ENCODE peak calls at places on chromosome 15, in four cellular contexts. T, I, G and R are unnamed samples.

GRCh38 chr15:52071570-52071969 is 41.0 kb downstream of the BCL2L10 start:
- DNase-seq in T (no peak), I (no peak), G (no peak), R (no peak)

GRCh38 chr15:66237513-66238235 is 15.9 kb downstream of the MEGF11 start:
- DNase-seq in T (no peak), I (no peak), G (no peak), R (no peak)

GRCh38 chr15:47218295-47218694 is 499.0 kb upstream of the SEMA6D start:
- DNase-seq in T (no peak), I (no peak), G (no peak), R (no peak)

GRCh38 chr15:68369931-68370767 is 61.8 kb downstream of the ITGA11 start:
- DNase-seq in T (no peak), I (peak), G (peak), R (no peak)

GRCh38 chr15:66293419-66294156 is at the start of gene DIS3L:
- DNase-seq in T (no peak), I (peak), G (peak), R (no peak)

GRCh38 chr15:35932541-35932940 is 386.6 kb upstream of the DPH6 start:
- DNase-seq in T (no peak), I (no peak), G (no peak), R (no peak)

GRCh38 chr15:34019369-34019990 is 19.5 kb downstream of the AVEN start:
- DNase-seq in T (no peak), I (no peak), G (no peak), R (no peak)

GRCh38 chr15:39493393-39494067 is 87.3 kb upstream of the THBS1 start:
- DNase-seq in T (no peak), I (no peak), G (no peak), R (no peak)

GRCh38 chr15:79290642-79291275 is 8.2 kb downstream of the ANKRD34C start:
- DNase-seq in T (no peak), I (no peak), G (no peak), R (no peak)

GRCh38 chr15:89664441-89664840 is 9.2 kb upstream of the KIF7 start:
- DNase-seq in T (no peak), I (no peak), G (peak), R (no peak)

GRCh38 chr15:89707577-89707976 is 17.0 kb downstream of the WDR93 start:
- DNase-seq in T (no peak), I (no peak), G (no peak), R (no peak)

GRCh38 chr15:25787855-25788521 is 75.1 kb downstream of the ATP10A start:
- DNase-seq in T (no peak), I (no peak), G (no peak), R (no peak)

GRCh38 chr15:57015897-57016296 is 97.5 kb downstream of the TCF12 start:
- DNase-seq in T (no peak), I (no peak), G (no peak), R (no peak)

GRCh38 chr15:24761704-24762302 is 86.2 kb downstream of the NPAP1 start:
- DNase-seq in T (no peak), I (no peak), G (no peak), R (no peak)

GRCh38 chr15:75148293-75148692 is 53.4 kb upstream of the C15orf39 start:
- DNase-seq in T (no peak), I (no peak), G (no peak), R (no peak)

GRCh38 chr15:96720251-96720650 is 389.8 kb downstream of the NR2F2 start:
- DNase-seq in T (no peak), I (no peak), G (no peak), R (no peak)

GRCh38 chr15:23645379-23646164 is 2.1 kb downstream of the MAGEL2 start:
- DNase-seq in T (no peak), I (no peak), G (no peak), R (no peak)

GRCh38 chr15:29222129-29222853 is 47.3 kb downstream of the NSMCE3 start:
- DNase-seq in T (no peak), I (no peak), G (no peak), R (no peak)

GRCh38 chr15:63381301-63382192 is at the start of gene CA12:
- DNase-seq in T (no peak), I (peak), G (peak), R (no peak)

GRCh38 chr15:83653639-83654378 is at the start of gene ADAMTSL3:
- DNase-seq in T (no peak), I (peak), G (peak), R (no peak)

GRCh38 chr15:67061811-67062348 is 3.5 kb upstream of the SMAD3 start:
- DNase-seq in T (no peak), I (no peak), G (no peak), R (no peak)

GRCh38 chr15:62899090-62899493 is 143.5 kb upstream of the TPM1 start:
- DNase-seq in T (no peak), I (peak), G (no peak), R (no peak)

GRCh38 chr15:66879968-66880367 is 177.9 kb downstream of the SMAD6 start:
- DNase-seq in T (no peak), I (no peak), G (peak), R (peak)

GRCh38 chr15:61182955-61183354 is 46.1 kb downstream of the RORA start:
- DNase-seq in T (no peak), I (no peak), G (no peak), R (no peak)

GRCh38 chr15:61188168-61188567 is 40.9 kb downstream of the RORA start:
- DNase-seq in T (no peak), I (no peak), G (no peak), R (no peak)

GRCh38 chr15:61186905-61187865 is 41.9 kb downstream of the RORA start:
- DNase-seq in T (no peak), I (peak), G (peak), R (no peak)

GRCh38 chr15:61184431-61184830 is 44.7 kb downstream of the RORA start:
- DNase-seq in T (no peak), I (no peak), G (no peak), R (no peak)

DNA sequence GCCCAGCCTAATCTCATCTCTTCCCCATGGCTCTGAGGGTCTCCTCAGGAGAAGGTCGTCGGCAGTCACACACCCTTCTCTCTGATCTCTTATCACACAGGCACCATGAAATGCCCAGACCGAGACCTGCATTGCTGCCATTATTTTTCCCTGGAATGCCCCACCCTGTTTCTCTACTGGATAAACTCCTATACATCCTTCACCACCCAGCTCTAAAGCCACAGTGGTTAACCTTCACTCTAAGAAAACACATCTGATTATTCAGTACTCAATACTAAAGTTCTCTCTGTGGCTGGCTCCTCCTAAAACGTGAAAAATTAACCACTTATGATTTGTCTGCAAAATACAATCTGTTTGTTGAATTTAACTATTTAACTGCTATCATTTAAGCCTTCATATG is 43.3 kb downstream of the RORA start:
- DNase-seq in T (no peak), I (no peak), G (no peak), R (no peak)
- TF ChIP-seq POLR2A in T (no peak), I (no peak), G (no peak), R (no peak)

DNA sequence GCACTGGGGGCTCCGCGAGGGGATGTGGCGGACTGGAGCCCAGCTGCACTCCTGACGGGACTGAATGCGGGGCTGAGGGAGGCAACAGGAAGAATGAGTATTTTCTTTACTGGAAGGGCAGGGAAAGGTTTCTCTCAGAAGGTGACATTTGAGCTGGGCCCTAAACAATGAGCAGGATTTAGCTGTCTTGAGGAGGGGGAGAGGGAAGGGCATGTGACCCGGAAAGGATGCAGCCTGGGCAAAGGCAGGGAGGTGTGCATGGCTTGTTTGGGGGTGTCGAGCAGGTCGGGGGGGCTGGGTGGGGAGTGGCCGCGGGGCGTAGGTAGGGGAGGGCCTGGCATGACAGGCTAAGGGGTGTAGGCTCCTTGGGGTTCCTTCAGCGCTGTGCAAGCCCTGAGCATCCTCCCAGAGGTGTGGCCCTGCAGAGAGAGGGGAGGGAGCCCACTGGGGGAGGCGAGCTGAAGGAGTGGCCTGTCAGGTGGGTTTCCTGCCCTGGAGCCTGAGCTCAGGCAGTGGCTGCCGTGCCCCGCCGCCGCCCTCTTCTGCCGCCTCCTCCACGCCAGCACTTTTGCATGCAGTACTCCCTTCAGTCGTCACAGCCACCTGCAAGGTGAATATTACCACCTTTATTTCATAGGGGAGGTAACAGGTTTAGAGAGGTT is 17.2 kb upstream of the ANKDD1A start:
- DNase-seq in T (no peak), I (no peak), G (peak), R (no peak)
- TF ChIP-seq POLR2A in T (no peak), I (no peak), G (no peak), R (no peak)

GRCh38 chr15:99412082-99412481 is 153.7 kb upstream of the MEF2A start:
- DNase-seq in T (no peak), I (no peak), G (no peak), R (no peak)
- TF ChIP-seq POLR2A in T (no peak), I (no peak), G (no peak), R (no peak)

GRCh38 chr15:58146734-58147133 is 8.6 kb downstream of the AQP9 start:
- DNase-seq in T (peak), I (no peak), G (no peak), R (no peak)
- TF ChIP-seq POLR2A in T (no peak), I (no peak), G (no peak), R (no peak)

DNA sequence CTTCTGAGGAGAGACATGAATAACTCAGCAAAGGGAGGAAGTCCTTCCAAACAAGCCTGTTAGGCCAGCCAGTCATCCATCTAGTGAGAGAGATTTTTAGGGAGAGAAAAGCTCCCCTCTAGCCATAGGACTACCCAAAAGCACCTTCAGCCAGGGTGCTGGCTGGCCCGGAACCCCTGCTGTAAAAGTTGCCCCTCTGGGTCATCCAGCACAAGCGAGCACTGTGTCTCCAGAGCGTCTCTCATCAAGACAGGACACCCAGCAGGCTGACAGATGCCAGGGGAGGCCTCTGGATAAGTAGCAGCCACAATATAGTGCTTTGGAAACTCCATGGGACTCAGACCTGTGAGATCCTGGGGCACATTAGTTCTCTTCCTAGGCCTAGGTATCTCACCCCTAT is 24.5 kb downstream of the ANXA2 start:
- DNase-seq in T (no peak), I (no peak), G (no peak), R (no peak)
- TF ChIP-seq POLR2A in T (no peak), I (no peak), G (no peak), R (no peak)

GRCh38 chr15:91537868-91538267 is 315.6 kb upstream of the SLCO3A1 start:
- DNase-seq in T (no peak), I (no peak), G (no peak), R (peak)

GRCh38 chr15:91530951-91531582 is 322.4 kb upstream of the SLCO3A1 start:
- DNase-seq in T (no peak), I (no peak), G (no peak), R (peak)

GRCh38 chr15:91538782-91539181 is 314.7 kb upstream of the SLCO3A1 start:
- DNase-seq in T (no peak), I (no peak), G (no peak), R (no peak)

GRCh38 chr15:91534235-91534634 is 319.3 kb upstream of the SLCO3A1 start:
- DNase-seq in T (no peak), I (no peak), G (no peak), R (peak)

DNA sequence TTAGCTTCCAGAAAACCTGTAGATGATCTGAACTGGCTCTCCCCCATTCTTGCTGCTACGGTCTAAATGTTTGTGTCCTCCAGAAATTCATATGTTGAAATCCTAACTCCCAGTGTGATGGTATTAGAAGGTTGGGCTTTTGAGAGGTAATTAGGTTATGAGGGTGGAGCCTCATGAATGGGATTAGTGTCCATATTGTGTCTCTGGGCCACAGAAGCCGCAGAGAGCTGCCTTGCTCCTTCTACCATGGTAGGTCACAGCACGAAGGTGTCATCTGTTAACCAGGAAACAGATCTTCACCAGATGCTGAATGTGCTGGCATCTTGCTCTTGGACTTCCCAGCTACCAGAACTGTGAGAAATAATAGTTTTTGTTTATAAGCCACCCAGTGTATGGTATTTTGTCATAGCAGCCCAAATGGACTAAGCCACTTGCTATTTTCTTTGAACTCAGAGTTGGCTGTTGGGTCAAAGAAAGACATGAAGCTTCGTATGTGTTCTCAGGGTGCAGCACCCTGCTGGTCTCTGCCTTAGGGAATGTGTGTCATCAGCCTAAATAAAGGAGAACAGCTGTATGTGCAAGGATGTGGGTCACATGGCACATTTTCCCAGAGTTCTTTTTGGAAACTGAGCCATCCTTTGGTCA is 317.5 kb upstream of the SLCO3A1 start:
- DNase-seq in T (no peak), I (no peak), G (no peak), R (peak)
- TF ChIP-seq POLR2A in T (no peak), I (no peak), G (no peak), R (no peak)